ENCODE peak calls at places on chromosomes 16 and 17, in nine cellular contexts. W is AG04450, B is upper lobe of right lung, Y is mammary epithelial cell, N is PC-3, G is heart left ventricle, F is upper lobe of left lung, T is heart right ventricle, K is IMR-90. E is an unnamed sample. For H3K9me3, the result is how much of the 10 kb centered on the place peaks cover.

GRCh38 chr17:67151717-67152116 is 93.3 kb downstream of the HELZ start:
- DNase-seq in W (no peak), B (no peak), Y (peak), N (peak), G (no peak), F (no peak), T (no peak), K (peak), E (peak)

GRCh38 chr17:80372456-80372855 is 42.5 kb upstream of the ENDOV start:
- DNase-seq in W (no peak), B (no peak), Y (no peak), N (no peak), G (no peak), F (no peak), T (no peak), K (no peak), E (no peak)

GRCh38 chr16:23353440-23353839 is 51.3 kb downstream of the SCNN1B start:
- DNase-seq in W (no peak), B (no peak), Y (no peak), N (no peak), G (no peak), F (no peak), T (no peak), K (no peak), E (no peak)

GRCh38 chr17:8019665-8020064 is 17.2 kb downstream of the GUCY2D start:
- DNase-seq in W (no peak), B (peak), Y (peak), N (peak), G (no peak), F (peak), T (no peak), K (peak), E (no peak)

GRCh38 chr17:1440921-1441320 is 15.1 kb downstream of the CRK start:
- DNase-seq in W (no peak), B (no peak), Y (no peak), N (no peak), G (no peak), F (no peak), T (no peak), K (no peak), E (no peak)

GRCh38 chr17:75909051-75909811 is 4.5 kb upstream of the MRPL38 start:
- DNase-seq in W (no peak), B (peak), Y (no peak), N (no peak), G (no peak), F (peak), T (no peak), K (no peak), E (no peak)

GRCh38 chr16:19697756-19698318 is 20.2 kb downstream of the KNOP1 start:
- DNase-seq in W (no peak), B (no peak), Y (no peak), N (no peak), G (no peak), F (no peak), T (no peak), K (no peak), E (no peak)

GRCh38 chr16:57516176-57516725 is 20.1 kb downstream of the CCDC102A start:
- DNase-seq in W (no peak), B (no peak), Y (no peak), N (no peak), G (no peak), F (no peak), T (no peak), K (no peak), E (no peak)

GRCh38 chr17:69047368-69048263 is 13.1 kb downstream of the ABCA9 start:
- DNase-seq in W (peak), B (no peak), Y (peak), N (no peak), G (peak), F (peak), T (peak), K (peak), E (no peak)

GRCh38 chr16:74734361-74735161 is 33.9 kb upstream of the MLKL start:
- DNase-seq in W (no peak), B (no peak), Y (no peak), N (no peak), G (no peak), F (no peak), T (no peak), K (no peak), E (no peak)

GRCh38 chr16:81630632-81631026 is 148.5 kb upstream of the PLCG2 start:
- DNase-seq in W (no peak), B (no peak), Y (no peak), N (no peak), G (no peak), F (no peak), T (no peak), K (no peak), E (no peak)

GRCh38 chr17:14940946-14941280 is 324.2 kb downstream of the PMP22 start:
- DNase-seq in W (no peak), B (no peak), Y (peak), N (peak), G (no peak), F (no peak), T (no peak), K (no peak), E (no peak)

GRCh38 chr17:5120036-5120435 is 4.2 kb downstream of the USP6 start:
- DNase-seq in W (no peak), B (no peak), Y (no peak), N (no peak), G (peak), F (no peak), T (no peak), K (no peak), E (no peak)

GRCh38 chr17:68697850-68698313 is 96.7 kb upstream of the FAM20A start:
- DNase-seq in W (no peak), B (no peak), Y (peak), N (no peak), G (no peak), F (peak), T (no peak), K (peak), E (no peak)

GRCh38 chr16:48035142-48035541 is 120.7 kb downstream of the ABCC12 start:
- DNase-seq in W (no peak), B (no peak), Y (peak), N (peak), G (no peak), F (no peak), T (no peak), K (no peak), E (no peak)

GRCh38 chr16:69839798-69840409 is 77.8 kb downstream of the WWP2 start:
- DNase-seq in W (no peak), B (peak), Y (no peak), N (no peak), G (peak), F (peak), T (peak), K (no peak), E (no peak)

GRCh38 chr17:81067331-81067730 is 32.4 kb downstream of the BAIAP2 start:
- DNase-seq in W (no peak), B (no peak), Y (no peak), N (no peak), G (no peak), F (no peak), T (no peak), K (no peak), E (no peak)

GRCh38 chr16:3431779-3432219 is 11.5 kb downstream of the ZNF597 start:
- DNase-seq in W (no peak), B (peak), Y (no peak), N (no peak), G (peak), F (no peak), T (peak), K (peak), E (peak)

GRCh38 chr16:57178296-57178695 is 7.5 kb downstream of the PSME3IP1 start:
- DNase-seq in W (no peak), B (no peak), Y (no peak), N (no peak), G (no peak), F (no peak), T (no peak), K (no peak), E (peak)

GRCh38 chr16:4376126-4376819 is 4.6 kb downstream of the VASN start:
- DNase-seq in W (peak), B (peak), Y (no peak), N (peak), G (peak), F (peak), T (peak), K (peak), E (no peak)

GRCh38 chr17:31549121-31549524 is 157.6 kb downstream of the RAB11FIP4 start:
- DNase-seq in W (no peak), B (no peak), Y (no peak), N (no peak), G (no peak), F (no peak), T (no peak), K (no peak), E (no peak)

GRCh38 chr16:49505556-49505955 is 132.0 kb downstream of the C16orf78 start:
- DNase-seq in W (no peak), B (no peak), Y (no peak), N (no peak), G (no peak), F (no peak), T (no peak), K (no peak), E (no peak)

GRCh38 chr17:82684207-82684903 is 14.1 kb downstream of the RAB40B start:
- DNase-seq in W (no peak), B (no peak), Y (peak), N (peak), G (no peak), F (no peak), T (no peak), K (no peak), E (no peak)

GRCh38 chr16:4769306-4769638 is 2.3 kb upstream of the ZNF500 start:
- DNase-seq in W (no peak), B (no peak), Y (no peak), N (no peak), G (no peak), F (no peak), T (no peak), K (no peak), E (no peak)

GRCh38 chr17:76199466-76199865 is 40.8 kb downstream of the RNF157 start:
- DNase-seq in W (no peak), B (no peak), Y (no peak), N (no peak), G (no peak), F (no peak), T (no peak), K (no peak), E (no peak)

GRCh38 chr17:61862105-61862574 is 1.2 kb downstream of the BRIP1 start:
- DNase-seq in W (no peak), B (no peak), Y (peak), N (peak), G (no peak), F (no peak), T (no peak), K (peak), E (no peak)

GRCh38 chr17:7589204-7589868 is 558 bp downstream of the SOX15 start:
- DNase-seq in W (no peak), B (peak), Y (peak), N (peak), G (peak), F (peak), T (peak), K (peak), E (peak)

GRCh38 chr16:85451646-85452363 is 161.3 kb upstream of the GSE1 start:
- DNase-seq in W (no peak), B (no peak), Y (no peak), N (no peak), G (no peak), F (no peak), T (no peak), K (no peak), E (no peak)

GRCh38 chr17:50063516-50064252 is 7.8 kb downstream of the ITGA3 start:
- DNase-seq in W (no peak), B (no peak), Y (peak), N (peak), G (no peak), F (peak), T (no peak), K (peak), E (no peak)

GRCh38 chr16:14111713-14112538 is 40.8 kb downstream of the MRTFB start:
- DNase-seq in W (no peak), B (no peak), Y (peak), N (peak), G (peak), F (peak), T (peak), K (no peak), E (no peak)

GRCh38 chr17:77070888-77071279 is 69.9 kb upstream of the SEC14L1 start:
- DNase-seq in W (no peak), B (no peak), Y (no peak), N (no peak), G (no peak), F (no peak), T (no peak), K (no peak), E (no peak)

GRCh38 chr17:57577751-57578607 is 167.1 kb downstream of the CCDC182 start:
- DNase-seq in W (peak), B (no peak), Y (peak), N (no peak), G (no peak), F (peak), T (peak), K (peak), E (peak)

GRCh38 chr17:68468334-68468733 is 11.0 kb upstream of the WIPI1 start:
- DNase-seq in W (no peak), B (no peak), Y (no peak), N (no peak), G (peak), F (no peak), T (no peak), K (peak), E (no peak)

DNA sequence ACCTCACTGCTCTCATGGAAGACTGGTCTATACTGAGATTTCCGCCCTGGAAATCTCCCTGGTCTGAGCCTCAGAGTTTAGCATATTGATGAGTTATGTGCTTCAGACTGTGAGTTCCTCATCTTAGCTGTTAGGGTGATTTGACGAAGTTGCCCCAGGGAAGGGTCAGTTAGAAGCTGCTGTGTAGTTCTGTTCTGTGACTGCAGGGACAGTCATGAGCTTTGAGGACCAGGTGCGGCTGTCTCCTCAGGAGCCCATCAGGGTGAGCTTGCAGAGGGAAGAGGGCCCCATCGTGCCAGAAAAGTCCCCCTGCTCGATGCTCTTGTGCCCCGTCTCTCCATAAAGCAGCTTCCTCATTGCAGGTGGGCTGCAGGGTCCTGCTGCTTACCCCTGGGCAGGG is 28.3 kb upstream of the IL17C start:
- DNase-seq in W (no peak), B (no peak), Y (no peak), N (no peak), G (no peak), F (no peak), T (no peak), K (no peak), E (no peak)
- TF ChIP-seq CTCF in W (peak), B (no peak), Y (peak), N (peak), G (no peak), F (no peak), T (no peak), K (peak), E (no peak)

DNA sequence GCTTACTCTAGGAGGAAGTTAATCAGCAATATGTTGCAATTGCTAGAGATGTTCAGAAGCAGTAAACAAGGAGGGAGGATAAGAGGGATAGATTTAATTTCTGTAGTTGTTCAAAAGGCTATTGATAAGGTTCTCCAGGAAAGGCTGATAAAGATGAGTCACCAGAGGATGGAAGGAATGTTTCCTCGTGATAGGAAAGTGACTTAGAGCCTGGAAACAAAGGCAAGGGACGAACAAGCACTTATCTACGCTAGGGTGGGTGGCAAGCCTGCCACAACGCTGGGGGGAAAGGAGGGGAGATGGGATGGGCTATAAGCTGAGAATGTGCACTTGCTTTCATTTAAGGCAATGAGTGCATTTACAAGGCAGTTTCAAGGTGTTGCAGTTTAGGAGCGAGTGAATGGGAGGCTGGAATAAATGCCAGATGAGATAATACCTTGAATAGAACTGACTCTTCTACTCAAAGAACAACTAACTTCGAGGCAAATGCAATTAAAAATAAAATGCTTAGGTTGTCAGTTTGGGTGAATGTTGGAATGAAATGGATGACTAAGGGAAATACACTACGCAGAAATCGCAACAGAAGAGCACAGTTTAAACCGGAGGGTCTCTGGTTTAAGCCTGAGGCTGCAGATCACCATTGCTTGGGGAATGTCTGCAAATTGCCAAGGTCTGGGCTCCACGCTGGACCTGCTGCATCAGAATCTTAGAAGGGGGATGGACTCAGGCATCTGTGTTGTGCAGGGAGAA is 76.0 kb upstream of the RBBP6 start:
- DNase-seq in W (no peak), B (no peak), Y (no peak), N (no peak), G (no peak), F (no peak), T (no peak), K (no peak), E (no peak)
- H3K9me3 ChIP-seq in W (under half), B (under half), Y (under half), N (under half), G (under half), F (under half), T (under half), K (under half), E (under half)

DNA sequence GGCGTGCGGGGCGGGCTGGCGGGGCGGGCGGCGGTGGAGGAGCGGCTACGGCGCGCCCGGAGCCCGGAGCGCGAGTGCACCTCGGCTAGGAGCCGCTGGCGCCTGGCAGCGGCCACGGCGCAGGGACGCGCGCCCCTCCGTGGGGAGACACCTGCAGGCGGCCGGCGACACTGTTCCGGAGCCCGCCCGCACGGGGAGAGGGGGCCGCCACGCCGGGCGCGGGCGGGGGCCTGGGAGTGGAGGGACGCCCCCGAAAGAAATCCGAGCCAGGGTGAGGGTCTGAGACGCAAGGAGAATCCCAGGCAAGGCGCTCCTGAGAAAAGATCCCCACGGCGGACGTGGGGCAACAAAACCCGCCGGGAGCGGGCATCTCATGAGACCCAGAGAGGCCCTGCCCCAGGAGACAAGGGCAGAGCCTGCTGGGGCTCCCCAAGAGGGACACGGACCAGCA is at the start of gene GSG1L:
- DNase-seq in W (no peak), B (no peak), Y (no peak), N (no peak), G (no peak), F (no peak), T (no peak), K (no peak), E (peak)
- TF ChIP-seq CTCF in W (no peak), B (no peak), Y (no peak), N (no peak), G (no peak), F (no peak), T (peak), K (peak), E (peak)

DNA sequence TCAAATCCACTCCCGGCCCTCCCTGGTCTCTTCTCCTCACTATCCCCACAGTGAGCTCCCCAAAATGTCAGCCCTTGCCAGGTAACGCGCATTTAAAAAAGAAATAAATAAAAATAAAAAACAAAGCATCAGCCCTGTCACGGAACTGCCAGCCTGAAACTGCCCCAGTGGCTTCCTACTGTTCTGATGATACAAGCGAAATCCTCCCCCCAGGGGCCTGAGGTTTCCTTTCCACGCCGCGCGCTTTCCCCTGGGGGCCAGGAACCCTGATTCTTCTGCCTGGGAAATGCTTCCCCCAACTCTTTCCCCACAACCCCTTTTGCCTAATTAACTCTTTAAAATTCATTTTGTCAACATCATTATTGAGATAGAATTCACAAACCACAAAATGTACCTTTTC is 12.2 kb upstream of the RPH3AL start:
- DNase-seq in W (no peak), B (peak), Y (no peak), N (no peak), G (no peak), F (no peak), T (no peak), K (no peak), E (no peak)
- H3K9me3 ChIP-seq in W (under half), B (under half), Y (under half), N (under half), G (under half), F (under half), T (under half), K (under half), E (under half)